ENCODE peak calls at places on chromosome 14, in six cellular contexts. M, Z, I, E, L and Q are unnamed samples.

GRCh38 chr14:102863381-102863780 is 59.1 kb upstream of the AMN start:
- DNase-seq in M (no peak), Z (no peak), I (no peak), E (no peak), L (no peak), Q (peak; percentile 9)

GRCh38 chr14:103386632-103387329 is 1.6 kb downstream of the MARK3 start:
- DNase-seq in M (peak; percentile 33), Z (no peak), I (peak; percentile 38), E (no peak), L (no peak), Q (peak; percentile 28)

GRCh38 chr14:105486333-105486973 is at the start of gene CRIP1:
- DNase-seq in M (no peak), Z (no peak), I (no peak), E (no peak), L (no peak), Q (no peak)

GRCh38 chr14:55756563-55756962 is 176.6 kb downstream of the KTN1 start:
- DNase-seq in M (peak; percentile 65), Z (no peak), I (no peak), E (no peak), L (no peak), Q (no peak)

GRCh38 chr14:102754370-102755262 is 22.6 kb upstream of the TRAF3 start:
- DNase-seq in M (no peak), Z (no peak), I (no peak), E (no peak), L (no peak), Q (no peak)

GRCh38 chr14:52730708-52731111 is 744 bp downstream of the STYX start:
- DNase-seq in M (peak; percentile 43), Z (no peak), I (peak; percentile 21), E (no peak), L (no peak), Q (peak; percentile 29)

GRCh38 chr14:43252866-43253265 is 1254.2 kb downstream of the FSCB start:
- DNase-seq in M (no peak), Z (no peak), I (no peak), E (no peak), L (no peak), Q (no peak)

GRCh38 chr14:64747327-64747726 is 43.1 kb downstream of the PLEKHG3 start:
- DNase-seq in M (no peak), Z (no peak), I (no peak), E (no peak), L (no peak), Q (no peak)

GRCh38 chr14:76951149-76951548 is 77.4 kb downstream of the IRF2BPL start:
- DNase-seq in M (no peak), Z (no peak), I (no peak), E (no peak), L (no peak), Q (no peak)

GRCh38 chr14:66137076-66137475 is 349.1 kb upstream of the CCDC196 start:
- DNase-seq in M (peak; percentile 8), Z (no peak), I (no peak), E (no peak), L (no peak), Q (no peak)

GRCh38 chr14:64806202-64806861 is 73.4 kb downstream of the SPTB start:
- DNase-seq in M (no peak), Z (no peak), I (peak; percentile 59), E (peak; percentile 48), L (no peak), Q (peak; percentile 74)

GRCh38 chr14:61568572-61569011 is 126.7 kb upstream of the HIF1A start:
- DNase-seq in M (no peak), Z (peak; percentile 71), I (no peak), E (no peak), L (peak; percentile 42), Q (peak; percentile 57)

GRCh38 chr14:72444701-72445100 is 449.2 kb downstream of the DPF3 start:
- DNase-seq in M (no peak), Z (no peak), I (no peak), E (no peak), L (no peak), Q (peak; percentile 60)

GRCh38 chr14:29925736-29926135 is 1.9 kb downstream of the PRKD1 start:
- DNase-seq in M (no peak), Z (no peak), I (peak; percentile 37), E (no peak), L (no peak), Q (no peak)

GRCh38 chr14:69345402-69345801 is 52.7 kb downstream of the ERH start:
- DNase-seq in M (no peak), Z (no peak), I (no peak), E (no peak), L (peak; percentile 9), Q (no peak)

GRCh38 chr14:61528591-61529021 is 166.7 kb upstream of the HIF1A start:
- DNase-seq in M (no peak), Z (no peak), I (peak; percentile 75), E (no peak), L (no peak), Q (peak; percentile 81)

GRCh38 chr14:21791749-21792148 is 118.1 kb upstream of the OR4E1 start:
- DNase-seq in M (no peak), Z (no peak), I (no peak), E (no peak), L (no peak), Q (no peak)

GRCh38 chr14:58730793-58731464 is 93.2 kb downstream of the DACT1 start:
- DNase-seq in M (no peak), Z (no peak), I (peak; percentile 42), E (no peak), L (no peak), Q (peak; percentile 32)

GRCh38 chr14:89007906-89008305 is 183.5 kb downstream of the TTC8 start:
- DNase-seq in M (no peak), Z (no peak), I (no peak), E (no peak), L (no peak), Q (no peak)

GRCh38 chr14:64232095-64232830 is 61.9 kb downstream of the ESR2 start:
- DNase-seq in M (no peak), Z (no peak), I (peak; percentile 95), E (no peak), L (no peak), Q (no peak)

GRCh38 chr14:39175445-39176262 is 600 bp downstream of the PNN start:
- DNase-seq in M (peak; percentile 56), Z (no peak), I (peak; percentile 24), E (peak; percentile 39), L (no peak), Q (peak; percentile 32)

GRCh38 chr14:22316473-22316872 is 272.6 kb downstream of the DAD1 start:
- DNase-seq in M (no peak), Z (no peak), I (no peak), E (no peak), L (no peak), Q (no peak)

GRCh38 chr14:105257464-105257863 is 9.1 kb downstream of the BTBD6 start:
- DNase-seq in M (no peak), Z (no peak), I (no peak), E (no peak), L (no peak), Q (no peak)

GRCh38 chr14:32728957-32729356 is 209.7 kb upstream of the NPAS3 start:
- DNase-seq in M (no peak), Z (no peak), I (peak; percentile 11), E (no peak), L (no peak), Q (no peak)

GRCh38 chr14:68210729-68211299 is 391.2 kb downstream of the RAD51B start:
- DNase-seq in M (no peak), Z (peak; percentile 49), I (peak; percentile 96), E (peak; percentile 51), L (peak; percentile 84), Q (peak; percentile 81)

GRCh38 chr14:53493310-53493709 is 340.2 kb upstream of the DDHD1 start:
- DNase-seq in M (no peak), Z (no peak), I (no peak), E (no peak), L (no peak), Q (peak; percentile 22)

GRCh38 chr14:104355101-104355691 is 216.8 kb downstream of the KIF26A start:
- DNase-seq in M (no peak), Z (no peak), I (no peak), E (no peak), L (no peak), Q (no peak)

GRCh38 chr14:25848601-25849000 is 749.2 kb downstream of the NOVA1 start:
- DNase-seq in M (no peak), Z (no peak), I (no peak), E (no peak), L (no peak), Q (peak; percentile 55)

GRCh38 chr14:101315802-101316296 is 245.4 kb upstream of the DIO3 start:
- DNase-seq in M (no peak), Z (no peak), I (no peak), E (no peak), L (no peak), Q (no peak)

GRCh38 chr14:104795781-104796681 is 483 bp upstream of the AKT1 start:
- DNase-seq in M (peak; percentile 66), Z (peak; percentile 78), I (peak; percentile 27), E (no peak), L (peak; percentile 23), Q (peak; percentile 54)

GRCh38 chr14:49506650-49507049 is 79.5 kb downstream of the RPS29 start:
- DNase-seq in M (no peak), Z (no peak), I (no peak), E (no peak), L (no peak), Q (no peak)

GRCh38 chr14:99685061-99685995 is 1.2 kb downstream of the CYP46A1 start:
- DNase-seq in M (no peak), Z (peak; percentile 43), I (no peak), E (no peak), L (no peak), Q (no peak)
- H3K4me3 ChIP-seq in M (no peak overlapping the region), Z (no peak overlapping the region), I (no peak overlapping the region), E (no peak overlapping the region), L (no peak overlapping the region), Q (no peak overlapping the region)

DNA sequence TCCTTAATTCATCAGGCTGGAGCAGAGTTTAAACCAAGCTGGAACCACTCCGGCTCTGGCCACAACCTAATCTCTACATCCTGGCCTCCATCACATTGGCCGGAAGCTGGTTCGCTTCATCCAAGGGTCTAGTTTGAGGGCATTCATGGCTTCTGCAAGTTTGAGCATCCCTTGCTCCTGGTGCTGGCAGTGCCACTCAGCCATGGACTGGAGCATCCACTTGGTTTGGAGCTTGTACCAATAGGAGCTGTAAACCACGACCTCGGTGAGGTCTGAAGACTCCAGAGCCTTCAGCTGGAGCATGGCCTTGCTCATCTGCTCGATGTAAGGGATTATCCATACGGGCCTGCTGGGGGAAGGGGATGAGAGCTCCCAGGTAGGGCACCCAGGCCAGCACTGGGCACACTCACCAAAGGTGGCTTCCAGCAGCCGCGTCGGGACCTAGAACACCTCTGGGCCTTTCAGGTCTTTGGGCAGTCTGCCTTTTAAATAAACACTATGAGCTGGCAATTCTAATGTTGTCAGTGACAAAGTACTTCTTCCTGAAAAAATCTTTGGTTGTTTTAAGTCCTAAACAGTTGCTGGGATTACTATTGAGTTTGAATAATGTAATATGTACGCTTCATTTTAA is 13.5 kb downstream of the FOS start:
- DNase-seq in M (no peak), Z (no peak), I (no peak), E (no peak), L (no peak), Q (no peak)
- TF ChIP-seq CTCF in M (no peak), Z (no peak), I (no peak), E (no peak), L (no peak), Q (no peak)

GRCh38 chr14:85934886-85935254 is 404.9 kb downstream of the FLRT2 start:
- DNase-seq in M (no peak), Z (no peak), I (no peak), E (no peak), L (peak; percentile 7), Q (peak; percentile 61)

GRCh38 chr14:85934123-85934885 is 404.4 kb downstream of the FLRT2 start:
- DNase-seq in M (no peak), Z (peak; percentile 72), I (no peak), E (no peak), L (peak; percentile 69), Q (peak; percentile 2)
- H3K4me3 ChIP-seq in M (no peak overlapping the region), Z (peak overlapping the region; percentile 72), I (peak overlapping the region; percentile 27), E (no peak overlapping the region), L (peak overlapping the region; percentile 65), Q (peak overlapping the region; percentile 33)

GRCh38 chr14:75283162-75283883 is 4.7 kb downstream of the FOS start:
- DNase-seq in M (no peak), Z (no peak), I (peak; percentile 89), E (no peak), L (no peak), Q (peak; percentile 50)
- TF ChIP-seq CTCF in M (peak; percentile 49), Z (peak; percentile 31), I (peak; percentile 37), E (no peak), L (no peak), Q (peak; percentile 17)